ENCODE peak calls at places on chromosomes 12 and 14, in six cellular contexts. W is caudate nucleus, E is astrocyte of the cerebellum, V is HEK293T, I is cardiac muscle cell, N is RWPE1. Y is an unnamed sample.

GRCh38 chr14:61894452-61895077 is 132.3 kb downstream of the SNAPC1 start:
- DNase-seq in E (peak), W (peak), I (peak), N (peak), V (peak), Y (peak)

GRCh38 chr14:77979171-77979570 is 179.3 kb downstream of the ADCK1 start:
- DNase-seq in N (no peak), V (no peak), E (no peak), I (no peak), W (no peak), Y (no peak)

GRCh38 chr14:99564256-99564902 is 39.6 kb downstream of the CCDC85C start:
- DNase-seq in I (peak), W (peak), V (no peak), E (peak), N (no peak), Y (no peak)

GRCh38 chr12:72432037-72432604 is 160.0 kb downstream of the TRHDE start:
- DNase-seq in E (no peak), V (no peak), I (no peak), W (no peak), N (no peak), Y (no peak)

GRCh38 chr14:90510208-90510607 is 113.4 kb downstream of the CALM1 start:
- DNase-seq in W (peak), E (no peak), V (no peak), I (no peak), N (peak), Y (no peak)

GRCh38 chr12:50542448-50542847 is 37.7 kb downstream of the DIP2B start:
- DNase-seq in N (peak), I (no peak), V (no peak), W (no peak), E (no peak), Y (no peak)

GRCh38 chr14:75141062-75141461 is 14.2 kb upstream of the NEK9 start:
- DNase-seq in W (no peak), N (no peak), V (no peak), I (no peak), E (no peak), Y (no peak)

GRCh38 chr12:96434107-96434506 is 33.9 kb upstream of the CDK17 start:
- DNase-seq in E (peak), N (no peak), I (no peak), W (no peak), V (no peak), Y (no peak)

GRCh38 chr12:125143491-125143890 is 78.3 kb downstream of the AACS start:
- DNase-seq in I (no peak), N (no peak), V (no peak), W (no peak), E (no peak), Y (no peak)

GRCh38 chr14:69154779-69155178 is 1.9 kb upstream of the DCAF5 start:
- DNase-seq in W (no peak), N (no peak), V (peak), I (peak), E (no peak), Y (no peak)

GRCh38 chr12:64634508-64635092 is 24.3 kb downstream of the RASSF3 start:
- DNase-seq in E (no peak), I (no peak), N (no peak), V (no peak), W (no peak), Y (no peak)

GRCh38 chr14:54207476-54207875 is 189.3 kb upstream of the CDKN3 start:
- DNase-seq in W (no peak), I (no peak), N (no peak), E (no peak), V (no peak), Y (no peak)

GRCh38 chr12:93571854-93572711 is at the start of gene SOCS2:
- DNase-seq in N (peak), W (peak), I (peak), V (peak), E (no peak), Y (peak)

GRCh38 chr12:98188649-98189048 is 326.7 kb upstream of the TMPO start:
- DNase-seq in N (no peak), V (no peak), I (no peak), E (no peak), W (no peak), Y (no peak)

GRCh38 chr12:1633459-1633858 is 4.4 kb downstream of the WNT5B start:
- DNase-seq in N (no peak), W (no peak), V (no peak), E (no peak), I (no peak), Y (no peak)

GRCh38 chr12:63021126-63021525 is 86.2 kb upstream of the PPM1H start:
- DNase-seq in V (no peak), E (no peak), N (no peak), I (no peak), W (no peak), Y (no peak)

GRCh38 chr12:82756303-82756702 is 69.6 kb downstream of the TMTC2 start:
- DNase-seq in N (no peak), W (no peak), V (no peak), I (no peak), E (no peak), Y (no peak)

GRCh38 chr14:77822307-77822706 is 22.4 kb downstream of the ADCK1 start:
- DNase-seq in W (no peak), N (no peak), E (no peak), V (no peak), I (peak), Y (no peak)

Y was measured in glutamatergic neuron.